ENCODE peak calls at places on chromosome 1, in nine cellular contexts. S is psoas muscle, F is ovary, R is mucosa of descending colon, P is A549, W is cardiac muscle cell, E is transverse colon, L is fibroblast of lung, N is heart right ventricle. X is an unnamed sample.

GRCh38 chr1:87449348-87449963 is 120.8 kb downstream of the LMO4 start:
- DNase-seq in L (peak; percentile 5), E (peak; percentile 70), N (peak; percentile 76), F (no peak), P (no peak), W (peak; percentile 42), S (no peak), R (peak; percentile 35), X (peak; percentile 66)

GRCh38 chr1:76572229-76572628 is 295.1 kb upstream of the ST6GALNAC5 start:
- DNase-seq in P (no peak), W (no peak), L (no peak), F (no peak), R (no peak), E (no peak), N (no peak), S (no peak), X (no peak)

GRCh38 chr1:203316626-203317093 is 11.3 kb downstream of the BTG2 start:
- DNase-seq in E (peak; percentile 73), W (no peak), L (peak; percentile 42), S (no peak), N (no peak), P (no peak), F (peak; percentile 55), R (no peak), X (peak; percentile 85)

GRCh38 chr1:111252786-111253185 is 25.3 kb downstream of the CHI3L2 start:
- DNase-seq in L (no peak), S (no peak), R (no peak), W (no peak), N (no peak), P (no peak), F (no peak), E (no peak), X (no peak)

GRCh38 chr1:30476911-30477459 is 246.4 kb downstream of the MATN1 start:
- DNase-seq in S (no peak), W (no peak), P (no peak), R (no peak), E (no peak), N (no peak), F (no peak), L (no peak), X (no peak)

GRCh38 chr1:101227837-101228236 is 9.0 kb upstream of the S1PR1 start:
- DNase-seq in F (no peak), S (no peak), W (no peak), R (no peak), P (no peak), E (no peak), N (no peak), L (no peak), X (no peak)

GRCh38 chr1:211705439-211706205 is 30.2 kb upstream of the NEK2 start:
- DNase-seq in L (peak; percentile 18), F (no peak), N (no peak), S (no peak), W (no peak), R (no peak), E (no peak), P (no peak), X (no peak)

GRCh38 chr1:183879966-183880365 is 75.0 kb downstream of the RGL1 start:
- DNase-seq in N (no peak), E (no peak), R (no peak), F (no peak), P (no peak), W (no peak), S (no peak), L (no peak), X (no peak)

GRCh38 chr1:221791846-221792245 is 50.0 kb upstream of the DUSP10 start:
- DNase-seq in F (no peak), S (no peak), W (no peak), N (no peak), P (no peak), R (no peak), L (no peak), E (no peak), X (no peak)

GRCh38 chr1:38529337-38529860 is 330.2 kb downstream of the RRAGC start:
- DNase-seq in E (no peak), W (no peak), L (no peak), R (no peak), N (no peak), S (no peak), P (no peak), F (no peak), X (no peak)

GRCh38 chr1:114032271-114033218 is 53.3 kb downstream of the OLFML3 start:
- DNase-seq in F (no peak), S (no peak), W (no peak), R (no peak), L (peak; percentile 36), P (peak; percentile 29), E (no peak), N (no peak), X (no peak)

GRCh38 chr1:30191154-30191702 is 532.2 kb downstream of the MATN1 start:
- DNase-seq in S (peak; percentile 23), W (no peak), R (no peak), N (no peak), P (peak; percentile 46), E (peak; percentile 18), L (peak; percentile 87), F (no peak), X (peak; percentile 30)

GRCh38 chr1:244113532-244114320 is 62.6 kb downstream of the ZBTB18 start:
- DNase-seq in R (no peak), P (no peak), L (no peak), N (no peak), S (no peak), W (no peak), E (no peak), F (no peak), X (no peak)

GRCh38 chr1:21944261-21945074 is 7.4 kb upstream of the HSPG2 start:
- DNase-seq in E (no peak), W (no peak), N (no peak), R (no peak), P (no peak), S (no peak), F (no peak), L (no peak), X (no peak)

GRCh38 chr1:95323117-95323516 is 89.1 kb downstream of the RWDD3 start:
- DNase-seq in L (peak; percentile 11), F (no peak), W (no peak), P (no peak), R (no peak), E (no peak), N (no peak), S (no peak), X (no peak)

GRCh38 chr1:110187139-110187890 is 22.8 kb upstream of the KCNC4 start:
- DNase-seq in F (no peak), R (no peak), E (no peak), W (peak; percentile 37), S (no peak), P (no peak), N (peak; percentile 40), L (no peak), X (no peak)

GRCh38 chr1:244861683-244862082 is 2.7 kb downstream of the HNRNPU start:
- DNase-seq in L (peak; percentile 23), R (no peak), E (no peak), N (no peak), P (no peak), S (no peak), F (no peak), W (no peak), X (no peak)

GRCh38 chr1:17622823-17623222 is 83.3 kb downstream of the ARHGEF10L start:
- DNase-seq in R (no peak), F (no peak), N (no peak), P (no peak), W (no peak), E (no peak), L (no peak), S (no peak), X (no peak)

GRCh38 chr1:223186800-223187199 is 43.8 kb upstream of the TLR5 start:
- DNase-seq in R (no peak), W (no peak), N (no peak), S (no peak), P (no peak), F (no peak), E (no peak), L (no peak), X (no peak)
- TF ChIP-seq CTCF in R (no peak), W (no peak), N (no peak), S (no peak), P (no peak), F (no peak), E (no peak), L (no peak), X (no peak)

GRCh38 chr1:160091666-160092223 is 6.7 kb downstream of the IGSF8 start:
- DNase-seq in L (no peak), P (no peak), F (no peak), W (no peak), R (no peak), N (no peak), E (no peak), S (no peak), X (no peak)

GRCh38 chr1:160093069-160093395 is 5.4 kb downstream of the IGSF8 start:
- DNase-seq in S (no peak), F (no peak), N (no peak), R (no peak), W (no peak), E (no peak), L (no peak), P (no peak), X (no peak)

GRCh38 chr1:160093624-160094290 is 4.7 kb downstream of the IGSF8 start:
- DNase-seq in L (no peak), E (peak; percentile 43), P (no peak), F (no peak), S (no peak), N (no peak), W (no peak), R (peak; percentile 60), X (peak; percentile 53)

GRCh38 chr1:160094291-160094625 is 4.2 kb downstream of the IGSF8 start:
- DNase-seq in P (no peak), L (no peak), E (no peak), W (no peak), N (no peak), R (no peak), F (no peak), S (no peak), X (no peak)

GRCh38 chr1:160092366-160093068 is 5.9 kb downstream of the IGSF8 start:
- DNase-seq in F (no peak), P (no peak), W (no peak), L (no peak), S (no peak), E (no peak), N (no peak), R (peak; percentile 29), X (no peak)
- H3K4me1 ChIP-seq in F (peaks cover 1% of the 10 kb centered on the region), P (peaks cover 7% of the 10 kb centered on the region), W (no peaks in the 10 kb centered on the region), L (no peaks in the 10 kb centered on the region), S (peaks cover 18% of the 10 kb centered on the region), E (peaks cover 26% of the 10 kb centered on the region), N (peaks cover 14% of the 10 kb centered on the region), R (peaks cover 41% of the 10 kb centered on the region), X (peaks cover 13% of the 10 kb centered on the region)

DNA sequence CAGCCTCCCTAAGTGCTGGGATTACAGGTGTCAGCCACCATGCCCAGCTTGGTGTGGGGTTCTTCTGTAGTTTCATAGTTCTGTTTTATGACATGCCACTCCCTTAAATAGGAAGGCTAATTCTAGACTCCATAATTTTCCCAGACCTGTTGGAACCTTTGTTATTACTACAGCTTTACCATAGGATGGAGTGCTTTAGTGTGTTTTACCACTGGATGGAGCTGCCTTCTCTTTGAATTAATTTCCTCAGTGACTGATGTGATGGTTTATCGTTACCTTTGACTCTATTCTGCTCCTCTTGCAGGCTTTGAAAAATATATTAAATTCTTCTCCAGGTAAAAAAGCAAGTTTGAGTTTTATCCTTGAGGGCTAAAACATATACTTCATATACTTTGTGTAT is 84.6 kb upstream of the NEK7 start:
- DNase-seq in R (no peak), P (no peak), L (peak; percentile 1), F (no peak), W (peak; percentile 7), N (no peak), S (no peak), E (no peak), X (no peak)
- H3K4me3 ChIP-seq in R (no peak overlapping the region), P (no peak overlapping the region), L (no peak overlapping the region), F (no peak overlapping the region), W (no peak overlapping the region), N (no peak overlapping the region), S (no peak overlapping the region), E (no peak overlapping the region), X (no peak overlapping the region)

GRCh38 chr1:42035205-42035829 is 116.6 kb upstream of the HIVEP3 start:
- DNase-seq in N (peak; percentile 59), L (peak; percentile 47), W (peak; percentile 80), E (no peak), R (no peak), F (peak; percentile 70), S (peak; percentile 57), P (peak; percentile 18), X (peak; percentile 50)
- TF ChIP-seq CTCF in N (peak; percentile 58), L (no peak), W (peak; percentile 44), E (peak; percentile 17), R (peak; percentile 27), F (peak; percentile 54), S (peak; percentile 37), P (peak; percentile 60), X (no peak)

X was measured in colonic mucosa.